ENCODE peak calls at places on chromosomes 5 and 9, in nine cellular contexts. T, Q, E, D, M, A, B, G and J are unnamed samples.

GRCh38 chr5:170070556-170071412 is 34.9 kb upstream of the FOXI1 start:
- DNase-seq in Q (no peak), E (no peak), M (peak; percentile 29), T (no peak), G (peak; percentile 81), A (peak; percentile 82), D (no peak), B (peak; percentile 54), J (peak; percentile 62)

GRCh38 chr9:78871452-78872331 is 574.8 kb downstream of the PSAT1 start:
- DNase-seq in E (peak; percentile 89), M (peak; percentile 80), D (no peak), T (no peak), B (peak; percentile 74), A (no peak), G (no peak), Q (no peak), J (peak; percentile 70)

GRCh38 chr5:147369742-147370374 is 135.0 kb downstream of the STK32A start:
- DNase-seq in A (no peak), B (peak; percentile 30), D (no peak), G (peak; percentile 60), Q (no peak), M (no peak), T (no peak), E (no peak), J (peak; percentile 46)

GRCh38 chr9:33297455-33297854 is 7.1 kb downstream of the NFX1 start:
- DNase-seq in A (no peak), E (no peak), G (no peak), T (peak; percentile 66), Q (no peak), D (peak; percentile 52), M (no peak), B (no peak), J (no peak)

GRCh38 chr5:128035689-128036088 is 47.9 kb upstream of the SLC12A2 start:
- DNase-seq in Q (no peak), M (no peak), E (no peak), D (no peak), T (no peak), G (no peak), B (no peak), A (peak; percentile 2), J (no peak)

GRCh38 chr5:11468334-11469039 is 435.8 kb downstream of the CTNND2 start:
- DNase-seq in D (no peak), Q (no peak), T (no peak), M (no peak), E (no peak), A (no peak), B (no peak), G (no peak), J (no peak)

GRCh38 chr5:129593525-129593924 is 133.4 kb downstream of the ADAMTS19 start:
- DNase-seq in E (no peak), M (no peak), Q (no peak), D (no peak), A (no peak), G (no peak), T (no peak), B (no peak), J (no peak)

GRCh38 chr9:115306860-115307259 is 188.9 kb upstream of the TNC start:
- DNase-seq in G (no peak), D (no peak), A (no peak), M (peak; percentile 31), E (no peak), Q (no peak), B (no peak), T (no peak), J (no peak)

GRCh38 chr5:1503301-1504243 is 20.2 kb downstream of the LPCAT1 start:
- DNase-seq in B (peak; percentile 54), E (no peak), G (no peak), A (no peak), Q (no peak), T (peak; percentile 74), D (peak; percentile 22), M (no peak), J (peak; percentile 83)

GRCh38 chr5:142904421-142904820 is 134.2 kb downstream of the ARHGAP26 start:
- DNase-seq in E (no peak), G (no peak), A (no peak), T (no peak), M (no peak), Q (no peak), D (no peak), B (no peak), J (no peak)

GRCh38 chr9:101087426-101087825 is 58.9 kb downstream of the PLPPR1 start:
- DNase-seq in B (no peak), T (no peak), G (no peak), M (no peak), D (no peak), A (no peak), Q (no peak), E (no peak), J (no peak)

GRCh38 chr5:79330071-79330470 is 94.1 kb downstream of the JMY start:
- DNase-seq in Q (no peak), G (no peak), M (no peak), B (peak; percentile 18), E (no peak), D (no peak), A (no peak), T (no peak), J (peak; percentile 24)

GRCh38 chr5:176778921-176779465 is 31.4 kb upstream of the UNC5A start:
- DNase-seq in T (no peak), M (no peak), Q (no peak), E (no peak), A (no peak), B (no peak), D (no peak), G (no peak), J (no peak)

GRCh38 chr5:9140202-9140601 is 405.7 kb downstream of the SEMA5A start:
- DNase-seq in B (no peak), T (no peak), G (no peak), M (no peak), A (no peak), D (no peak), Q (no peak), E (no peak), J (no peak)

GRCh38 chr9:21994526-21994995 is at the start of gene CDKN2B-AS1:
- DNase-seq in M (peak; percentile 60), A (peak; percentile 51), D (no peak), Q (peak; percentile 38), E (no peak), B (peak; percentile 58), T (peak; percentile 47), G (peak; percentile 76), J (peak; percentile 77)

GRCh38 chr5:135930029-135930948 is 24.5 kb downstream of the LECT2 start:
- DNase-seq in A (peak; percentile 18), M (no peak), B (no peak), T (no peak), G (peak; percentile 86), E (no peak), D (no peak), Q (no peak), J (no peak)

GRCh38 chr5:95934207-95934804 is 27.3 kb downstream of the ELL2 start:
- DNase-seq in B (no peak), G (no peak), T (no peak), A (no peak), Q (no peak), D (no peak), E (no peak), M (no peak), J (no peak)

DNA sequence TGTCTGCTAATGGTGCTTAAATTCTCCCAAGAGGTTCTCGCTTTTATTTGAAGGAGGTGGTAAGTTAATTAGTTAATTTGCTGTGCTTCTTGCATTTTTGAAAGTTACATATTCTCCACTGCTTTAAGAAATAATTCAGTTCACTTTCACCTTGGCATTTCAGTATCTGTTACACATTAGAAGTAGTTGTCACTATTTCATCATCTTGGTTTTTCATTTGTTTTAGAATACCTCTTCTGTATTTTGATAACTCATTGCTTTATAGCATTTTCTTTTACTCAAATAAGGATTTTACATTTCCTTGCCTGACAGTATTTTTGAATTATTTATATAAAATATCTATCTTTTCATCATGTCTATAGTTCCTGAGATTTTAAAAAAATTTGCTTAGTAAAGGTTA is 9.2 kb downstream of the NIPSNAP3B start:
- DNase-seq in G (no peak), E (no peak), M (no peak), B (no peak), Q (no peak), D (no peak), A (no peak), T (no peak), J (no peak)
- H3K4me3 ChIP-seq in G (no peak overlapping the region), E (no peak overlapping the region), M (no peak overlapping the region), B (no peak overlapping the region), Q (no peak overlapping the region), D (peak overlapping the region; percentile 12), A (no peak overlapping the region), T (no peak overlapping the region), J (no peak overlapping the region)

GRCh38 chr9:20611751-20612287 is 10.5 kb downstream of the MLLT3 start:
- DNase-seq in E (no peak), Q (no peak), T (no peak), B (peak; percentile 88), M (peak; percentile 72), G (peak; percentile 62), A (no peak), D (no peak), J (peak; percentile 91)
- TF ChIP-seq CTCF in E (peak; percentile 27), Q (peak; percentile 16), T (peak; percentile 38), B (peak; percentile 32), M (peak; percentile 35), G (no peak), A (peak; percentile 59), D (no peak), J (peak; percentile 62)

DNA sequence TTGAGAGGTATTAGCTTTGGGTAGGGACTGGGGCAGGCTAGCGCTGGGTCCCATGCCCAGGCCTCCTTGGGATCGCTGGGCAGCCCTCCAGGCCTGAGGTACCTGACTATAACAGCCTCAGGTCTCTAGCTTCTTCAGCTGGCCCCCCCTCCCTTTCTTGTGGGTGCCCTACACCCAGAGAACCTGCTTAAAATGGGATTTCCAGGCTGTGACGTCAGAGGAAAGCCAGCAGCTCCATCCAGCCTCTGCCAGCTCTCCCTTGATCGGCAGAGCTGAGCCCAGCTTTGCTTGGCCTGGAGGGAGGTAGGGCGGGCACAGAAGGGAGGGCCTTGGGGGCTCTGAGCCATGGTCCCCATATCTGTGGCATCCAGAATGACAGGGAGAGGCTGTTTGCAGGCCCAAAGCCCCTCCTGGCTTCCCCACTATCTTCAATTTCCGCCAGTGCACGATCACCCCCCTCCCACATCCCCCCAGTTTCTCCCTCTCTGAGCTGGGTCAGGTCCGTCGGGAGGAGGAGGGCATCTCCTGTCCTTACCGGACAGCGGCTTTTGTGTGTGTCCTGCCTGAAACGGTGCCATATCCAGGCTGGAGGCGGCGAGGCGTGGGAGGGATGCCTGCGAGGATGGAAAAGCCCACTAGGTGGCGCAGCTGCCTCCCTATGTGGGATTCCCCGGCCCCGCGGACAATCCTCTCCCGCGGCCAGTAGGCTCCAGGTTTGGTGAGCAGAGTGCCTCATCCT is 10.8 kb downstream of the REEP2 start:
- DNase-seq in B (peak; percentile 73), T (peak; percentile 87), Q (peak; percentile 92), A (peak; percentile 93), M (peak; percentile 86), G (peak; percentile 96), D (peak; percentile 70), E (no peak), J (peak; percentile 87)
- H3K4me3 ChIP-seq in B (no peak overlapping the region), T (no peak overlapping the region), Q (no peak overlapping the region), A (no peak overlapping the region), M (no peak overlapping the region), G (peak overlapping the region; percentile 45), D (no peak overlapping the region), E (no peak overlapping the region), J (no peak overlapping the region)

DNA sequence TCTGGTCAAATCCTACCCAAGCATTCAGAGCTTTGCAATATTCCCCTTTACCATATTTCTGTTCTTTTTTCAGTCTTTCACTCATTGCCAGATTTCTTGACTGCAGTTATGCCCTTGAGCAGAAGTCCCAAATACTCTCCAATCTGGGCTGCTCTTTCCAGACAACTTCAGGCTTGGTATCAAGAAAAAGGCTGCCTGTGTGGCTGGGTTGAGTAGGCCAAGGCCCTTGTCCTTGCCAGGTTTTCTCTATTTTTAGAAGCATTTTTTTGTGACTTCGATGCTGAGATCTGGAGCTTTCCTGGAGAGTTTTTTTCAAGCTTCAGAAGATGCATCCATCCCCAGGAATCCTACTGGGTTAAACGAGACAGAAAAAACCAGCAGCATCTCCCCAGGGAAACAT is 98.4 kb upstream of the ALDH1B1 start:
- DNase-seq in A (no peak), D (no peak), Q (no peak), G (no peak), E (no peak), T (no peak), M (no peak), B (no peak), J (no peak)
- TF ChIP-seq CTCF in A (no peak), D (no peak), Q (no peak), G (no peak), E (no peak), T (no peak), M (no peak), B (no peak), J (no peak)